ENCODE peak calls at places on chromosome 10, in seven cellular contexts. A, Z, O, B, Q, L and E are unnamed samples. For H3K27me3 and H3K9me3, the result is how much of the 10 kb centered on the place peaks cover.

GRCh38 chr10:78316451-78316931 is 282.8 kb downstream of the RPS24 start:
- DNase-seq in A (peak), Z (peak), O (peak), B (peak), Q (peak), L (no peak), E (peak)

GRCh38 chr10:113148899-113149298 is 198.9 kb downstream of the TCF7L2 start:
- DNase-seq in A (no peak), Z (no peak), O (no peak), B (no peak), Q (no peak), L (no peak), E (no peak)

GRCh38 chr10:97121084-97121483 is 64.7 kb downstream of the SLIT1 start:
- DNase-seq in A (no peak), Z (no peak), O (no peak), B (no peak), Q (no peak), L (no peak), E (no peak)

GRCh38 chr10:33022090-33022489 is 64.1 kb upstream of the ITGB1 start:
- DNase-seq in A (no peak), Z (no peak), O (no peak), B (no peak), Q (no peak), L (no peak), E (no peak)

GRCh38 chr10:34104829-34105572 is 710.1 kb downstream of the PARD3 start:
- DNase-seq in A (no peak), Z (no peak), O (no peak), B (no peak), Q (peak), L (no peak), E (peak)

GRCh38 chr10:12819071-12819470 is 182.4 kb downstream of the CCDC3 start:
- DNase-seq in A (no peak), Z (no peak), O (no peak), B (no peak), Q (no peak), L (no peak), E (peak)

GRCh38 chr10:104209575-104210198 is 22.5 kb downstream of the CFAP43 start:
- DNase-seq in A (no peak), Z (peak), O (peak), B (peak), Q (peak), L (no peak), E (peak)

GRCh38 chr10:49219248-49219647 is 31.1 kb upstream of the TMEM273 start:
- DNase-seq in A (no peak), Z (peak), O (no peak), B (no peak), Q (no peak), L (no peak), E (no peak)

GRCh38 chr10:118501171-118501570 is 94.3 kb downstream of the PRLHR start:
- DNase-seq in A (no peak), Z (peak), O (no peak), B (no peak), Q (peak), L (no peak), E (peak)

GRCh38 chr10:131972474-131973071 is 9.2 kb downstream of the BNIP3 start:
- DNase-seq in A (peak), Z (no peak), O (no peak), B (peak), Q (peak), L (peak), E (no peak)

GRCh38 chr10:119135517-119135890 is 30.0 kb downstream of the SFXN4 start:
- DNase-seq in A (no peak), Z (no peak), O (peak), B (peak), Q (peak), L (no peak), E (no peak)

GRCh38 chr10:27654284-27654683 is 91.3 kb downstream of the MKX start:
- DNase-seq in A (no peak), Z (no peak), O (no peak), B (no peak), Q (no peak), L (no peak), E (no peak)

GRCh38 chr10:22624289-22624738 is 90.1 kb downstream of the PIP4K2A start:
- DNase-seq in A (no peak), Z (peak), O (peak), B (peak), Q (peak), L (no peak), E (no peak)

GRCh38 chr10:7258948-7259523 is 151.8 kb downstream of the SFMBT2 start:
- DNase-seq in A (no peak), Z (no peak), O (no peak), B (no peak), Q (no peak), L (no peak), E (no peak)

GRCh38 chr10:85139124-85139523 is 810.7 kb downstream of the CCSER2 start:
- DNase-seq in A (no peak), Z (no peak), O (no peak), B (no peak), Q (no peak), L (no peak), E (no peak)

GRCh38 chr10:91709394-91709798 is 76.5 kb upstream of the PPP1R3C start:
- DNase-seq in A (no peak), Z (peak), O (no peak), B (peak), Q (peak), L (no peak), E (no peak)

GRCh38 chr10:61452229-61452651 is 941 bp downstream of the TMEM26 start:
- DNase-seq in A (no peak), Z (no peak), O (peak), B (no peak), Q (no peak), L (no peak), E (no peak)

GRCh38 chr10:44894691-44895090 is 16.4 kb upstream of the TMEM72 start:
- DNase-seq in A (no peak), Z (no peak), O (no peak), B (no peak), Q (no peak), L (no peak), E (no peak)

GRCh38 chr10:44895280-44895679 is 15.9 kb upstream of the TMEM72 start:
- DNase-seq in A (no peak), Z (no peak), O (no peak), B (no peak), Q (no peak), L (no peak), E (no peak)

GRCh38 chr10:44891721-44892120 is 19.4 kb upstream of the TMEM72 start:
- DNase-seq in A (no peak), Z (no peak), O (no peak), B (no peak), Q (no peak), L (no peak), E (no peak)

GRCh38 chr10:44890721-44891550 is 20.2 kb upstream of the TMEM72 start:
- DNase-seq in A (no peak), Z (no peak), O (no peak), B (no peak), Q (no peak), L (no peak), E (no peak)

DNA sequence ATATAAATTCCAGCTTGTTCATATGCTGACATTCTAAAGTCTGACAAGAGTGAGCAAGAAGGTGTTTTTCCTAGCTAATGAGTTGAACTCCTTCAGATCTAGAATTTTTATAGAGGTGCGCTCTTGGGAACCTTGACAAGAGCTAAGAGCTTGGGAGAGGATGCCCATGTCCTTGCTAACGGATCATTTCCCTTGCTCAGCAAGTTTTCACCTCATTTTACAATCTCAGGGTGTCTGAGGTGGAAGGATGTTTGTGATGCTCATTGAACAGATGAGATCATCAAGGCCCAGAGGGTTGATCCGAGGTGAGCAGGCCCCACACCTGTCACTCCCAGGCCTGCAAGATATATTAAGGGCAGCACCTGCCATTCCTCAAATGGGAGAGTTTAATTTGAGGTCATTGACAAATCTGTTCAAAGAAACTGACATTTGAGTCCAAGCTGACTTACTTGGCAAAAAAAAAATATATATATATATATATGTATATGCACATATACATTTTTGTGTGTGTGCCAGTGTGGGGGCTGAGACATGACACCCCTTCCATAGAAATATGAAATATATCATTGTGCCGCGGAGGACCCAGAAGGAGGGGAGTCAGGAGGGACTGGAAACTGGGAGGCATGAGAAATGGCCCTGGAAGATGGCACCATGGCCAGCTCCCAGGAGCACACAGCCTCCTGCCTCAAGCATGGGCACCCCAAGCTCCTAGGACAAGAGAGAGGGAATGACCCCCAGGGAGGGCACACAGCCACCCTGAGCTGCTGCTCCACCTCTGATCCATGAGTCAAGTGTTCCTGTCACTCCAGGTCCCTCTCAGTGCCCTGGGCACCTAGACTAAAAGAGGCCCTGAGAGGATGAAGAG is 17.3 kb upstream of the TMEM72 start:
- DNase-seq in A (no peak), Z (no peak), O (no peak), B (no peak), Q (no peak), L (no peak), E (no peak)
- H3K4me3 ChIP-seq in A (no peak), Z (no peak), O (no peak), B (no peak), Q (no peak), L (no peak), E (no peak)

GRCh38 chr10:51074238-51075028 is at the start of gene PRKG1:
- DNase-seq in A (peak), Z (peak), O (peak), B (peak), Q (peak), L (peak), E (peak)
- H3K27me3 ChIP-seq in A (under half), Z (under half), O (under half), B (under half), Q (under half), L (under half), E (under half)

DNA sequence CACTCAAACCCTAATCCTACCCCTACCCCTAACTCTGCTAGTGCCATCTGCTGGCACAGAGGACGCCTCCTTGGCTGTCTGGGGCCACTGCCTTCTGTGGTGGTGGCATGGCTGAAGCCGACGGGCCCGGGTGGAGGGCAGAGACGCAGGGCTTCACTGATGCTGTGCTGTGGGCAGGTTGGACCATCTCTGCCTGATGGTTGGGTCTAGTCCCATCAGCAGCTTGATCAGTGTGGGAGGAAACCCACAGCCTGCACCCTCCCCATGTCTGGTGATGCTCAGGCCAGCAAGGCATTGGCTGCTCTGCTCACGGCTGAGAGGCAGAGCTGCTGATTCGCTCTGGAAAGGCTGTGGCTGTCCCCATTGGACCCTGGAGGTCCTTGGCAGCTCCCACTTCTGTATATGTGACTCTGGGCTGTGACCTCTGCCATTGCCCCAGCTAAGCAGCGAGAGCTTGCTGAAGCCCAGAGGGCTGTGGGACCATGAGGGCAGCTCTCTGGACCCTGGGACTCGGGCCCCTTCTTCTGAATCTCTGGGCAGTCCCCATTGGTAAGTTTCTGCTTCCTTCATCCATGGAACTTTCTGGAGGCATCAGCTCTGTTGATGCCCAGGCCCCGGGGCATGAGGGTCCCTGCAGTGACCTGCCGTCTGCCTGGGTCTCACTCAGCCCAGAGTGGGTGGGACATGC is at the start of gene SCART1:
- DNase-seq in A (no peak), Z (no peak), O (no peak), B (no peak), Q (no peak), L (no peak), E (no peak)
- H3K9me3 ChIP-seq in A (under half), Z (under half), O (under half), B (under half), Q (under half), L (under half), E (under half)

GRCh38 chr10:35412336-35412735 is 76.0 kb downstream of the CCNY start:
- DNase-seq in A (no peak), Z (no peak), O (no peak), B (peak), Q (no peak), L (no peak), E (no peak)

GRCh38 chr10:35412900-35413491 is 76.7 kb downstream of the CCNY start:
- DNase-seq in A (no peak), Z (peak), O (no peak), B (peak), Q (no peak), L (no peak), E (no peak)

GRCh38 chr10:35416628-35417625 is 80.6 kb downstream of the CCNY start:
- DNase-seq in A (no peak), Z (no peak), O (no peak), B (peak), Q (no peak), L (no peak), E (no peak)

GRCh38 chr10:35415505-35415904 is 79.2 kb downstream of the CCNY start:
- DNase-seq in A (no peak), Z (no peak), O (no peak), B (peak), Q (no peak), L (no peak), E (no peak)

GRCh38 chr10:35413985-35414861 is 77.9 kb downstream of the CCNY start:
- DNase-seq in A (no peak), Z (no peak), O (peak), B (peak), Q (no peak), L (no peak), E (no peak)
- H3K4me3 ChIP-seq in A (no peak), Z (no peak), O (no peak), B (no peak), Q (no peak), L (no peak), E (no peak)

DNA sequence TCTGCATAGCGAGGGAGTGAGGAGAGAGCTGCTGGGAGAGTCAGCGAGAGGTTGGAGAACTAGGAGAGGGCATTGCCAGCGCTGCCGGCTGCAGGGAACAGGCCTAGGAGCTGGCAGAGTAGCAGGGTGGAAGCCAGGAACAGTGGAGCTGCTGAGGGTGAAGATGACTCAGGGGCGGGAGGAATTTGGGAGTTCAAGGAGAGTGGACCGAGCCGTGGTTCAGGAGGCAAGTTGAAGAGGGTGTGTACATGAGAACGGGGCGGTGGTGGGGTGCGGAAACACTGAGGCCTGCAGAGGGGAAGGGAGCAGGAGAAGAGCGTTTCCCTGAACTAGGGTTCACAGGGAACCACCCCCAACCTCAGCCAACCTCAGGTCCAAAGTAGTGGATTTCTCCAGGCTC is 31.5 kb downstream of the HIF1AN start:
- DNase-seq in A (no peak), Z (no peak), O (no peak), B (no peak), Q (no peak), L (no peak), E (peak)
- H3K27me3 ChIP-seq in A (under half), Z (under half), O (half or more), B (half or more), Q (under half), L (half or more), E (under half)

GRCh38 chr10:21368022-21368582 is 157.4 kb downstream of the SKIDA1 start:
- DNase-seq in A (no peak), Z (no peak), O (no peak), B (no peak), Q (no peak), L (no peak), E (no peak)

GRCh38 chr10:21369697-21370096 is 155.8 kb downstream of the SKIDA1 start:
- DNase-seq in A (no peak), Z (no peak), O (no peak), B (peak), Q (peak), L (no peak), E (no peak)

GRCh38 chr10:21368728-21369425 is 156.6 kb downstream of the SKIDA1 start:
- DNase-seq in A (no peak), Z (no peak), O (no peak), B (peak), Q (peak), L (no peak), E (no peak)

GRCh38 chr10:21372651-21373410 is 152.7 kb downstream of the SKIDA1 start:
- DNase-seq in A (peak), Z (peak), O (peak), B (peak), Q (peak), L (peak), E (peak)
- H3K9me3 ChIP-seq in A (under half), Z (under half), O (under half), B (under half), Q (under half), L (under half), E (under half)